ENCODE peak calls at places on chromosomes 13 and 19, in five cellular contexts. Z, R, C, P and B are unnamed samples.

GRCh38 chr13:99217461-99218101 is 16.9 kb downstream of the UBAC2 start:
- DNase-seq in R (no peak), Z (no peak), P (no peak), C (no peak), B (no peak)

GRCh38 chr19:34960103-34960805 is 3.8 kb downstream of the ZNF792 start:
- DNase-seq in Z (no peak), C (no peak), P (no peak), R (no peak), B (no peak)

GRCh38 chr19:54317108-54317964 is 4.4 kb upstream of the LILRA5 start:
- DNase-seq in C (no peak), R (no peak), Z (no peak), P (no peak), B (no peak)

GRCh38 chr19:31118292-31118925 is 230.8 kb downstream of the TSHZ3 start:
- DNase-seq in R (no peak), C (no peak), P (no peak), Z (no peak), B (no peak)

GRCh38 chr13:63161219-63161618 is 1745.6 kb upstream of the PCDH20 start:
- DNase-seq in Z (no peak), C (no peak), R (no peak), P (no peak), B (no peak)

GRCh38 chr13:45773236-45773635 is 71.1 kb downstream of the CBY2 start:
- DNase-seq in P (no peak), R (no peak), C (no peak), Z (no peak), B (no peak)

GRCh38 chr13:65597839-65598818 is 1632.0 kb downstream of the PCDH9 start:
- DNase-seq in P (no peak), R (no peak), Z (no peak), C (no peak), B (no peak)

GRCh38 chr13:19587635-19588300 is 26.4 kb upstream of the TPTE2 start:
- DNase-seq in P (no peak), Z (no peak), R (peak; percentile 70), C (no peak), B (peak; percentile 13)

GRCh38 chr13:110341445-110342247 is 34.6 kb downstream of the COL4A2 start:
- DNase-seq in R (no peak), Z (no peak), C (no peak), P (no peak), B (no peak)

GRCh38 chr19:45103625-45104319 is 10.8 kb downstream of the PPP1R37 start:
- DNase-seq in Z (no peak), P (no peak), R (peak; percentile 73), C (no peak), B (no peak)

DNA sequence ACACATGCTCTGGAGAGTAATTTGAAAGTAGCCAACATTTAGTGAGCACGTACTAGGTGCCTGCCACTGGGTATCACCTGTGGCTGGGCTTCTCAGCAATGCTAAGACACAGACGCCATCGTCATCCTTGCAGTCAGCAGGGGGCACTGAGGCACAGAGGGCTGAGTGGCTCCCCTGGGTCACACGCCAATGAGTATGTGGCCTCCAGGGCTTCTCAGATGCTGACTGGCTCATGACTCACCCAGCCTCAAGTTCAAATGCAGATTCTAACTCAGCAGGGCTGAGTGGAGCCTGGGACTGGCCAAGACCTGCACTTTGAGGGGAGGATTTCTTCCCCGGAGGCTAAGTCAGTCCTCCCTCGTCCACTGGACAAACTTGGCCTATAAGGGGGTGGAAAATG is 115.1 kb upstream of the CACNA1A start:
- DNase-seq in P (peak; percentile 80), C (peak; percentile 89), R (no peak), Z (no peak), B (no peak)
- TF ChIP-seq SUZ12 in P (no peak), C (no peak), R (no peak), Z (no peak), B (no peak)

DNA sequence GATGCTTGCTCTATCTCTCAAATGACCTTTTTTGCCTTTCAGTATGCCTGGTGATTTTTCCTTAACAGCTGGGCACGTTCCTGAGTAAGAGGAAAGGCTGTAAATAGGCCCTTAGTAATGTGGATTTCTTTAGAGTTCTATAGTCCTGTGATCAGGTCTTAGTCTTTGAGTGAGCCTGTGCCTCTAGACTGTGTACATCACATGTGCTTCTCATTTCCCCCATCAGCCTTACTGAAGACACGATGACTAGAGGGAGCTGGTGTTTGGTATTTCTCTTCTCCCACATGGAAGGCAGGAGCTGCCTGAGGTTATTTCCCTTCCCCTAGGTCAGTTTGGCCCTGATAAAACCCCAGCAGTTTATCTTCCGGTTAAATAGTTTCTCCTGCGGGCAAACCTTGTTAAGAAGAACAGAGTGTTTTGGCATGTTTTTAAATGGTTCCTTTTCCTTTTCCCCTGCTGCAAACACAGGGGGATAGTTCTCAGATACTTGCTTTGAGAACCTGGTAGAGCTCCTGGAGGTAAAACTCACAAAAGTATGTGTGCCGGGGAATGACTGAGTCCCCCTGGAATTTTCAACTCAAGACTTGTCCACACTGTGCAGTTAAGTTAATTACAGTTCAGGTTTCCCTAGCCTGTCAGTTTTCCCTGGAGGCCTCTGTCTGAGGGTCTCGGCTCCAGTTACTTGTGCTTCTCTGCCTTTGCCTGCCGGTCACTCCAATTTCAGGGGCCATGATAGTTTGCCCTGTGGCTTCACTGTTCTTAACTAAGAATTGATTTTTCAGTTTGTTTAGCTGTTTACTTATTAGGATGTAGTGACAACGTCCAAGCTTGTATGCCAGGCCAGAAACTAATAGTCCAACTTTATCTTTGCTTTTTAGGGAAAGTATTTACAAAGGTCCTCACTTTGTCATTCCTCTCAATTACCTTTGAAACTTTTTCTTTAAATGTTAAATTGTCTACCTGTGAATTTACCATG is 94.4 kb downstream of the URI1 start:
- DNase-seq in P (no peak), Z (no peak), R (no peak), C (no peak), B (no peak)
- TF ChIP-seq SUZ12 in P (no peak), Z (no peak), R (no peak), C (no peak), B (no peak)

DNA sequence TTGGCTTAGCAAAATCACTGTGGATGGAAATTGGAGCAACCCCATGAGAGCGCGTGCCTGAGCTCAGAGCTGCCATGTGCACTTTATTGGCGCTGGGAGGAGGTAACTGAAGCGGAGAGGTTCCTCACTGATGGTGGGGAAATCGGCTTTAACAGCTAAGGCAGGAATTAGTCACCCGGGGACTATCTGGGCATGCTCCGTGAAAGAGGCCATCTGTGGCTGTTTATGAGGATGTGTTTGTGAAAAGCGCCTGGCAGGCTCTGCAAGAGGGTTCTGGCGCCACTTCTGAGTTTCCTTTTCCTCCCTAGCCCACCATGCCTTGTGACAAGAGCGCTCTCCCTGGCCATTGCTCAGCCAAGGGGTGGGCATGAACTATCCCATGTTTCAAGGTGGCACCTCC is 815.6 kb downstream of the UQCRFS1 start:
- DNase-seq in P (no peak), R (no peak), C (no peak), Z (no peak), B (no peak)
- TF ChIP-seq SUZ12 in P (no peak), R (no peak), C (no peak), Z (no peak), B (no peak)

GRCh38 chr19:11534538-11534937 is 4.1 kb upstream of the CNN1 start:
- DNase-seq in Z (no peak), P (no peak), R (no peak), C (no peak), B (no peak)

GRCh38 chr19:11528551-11529341 is at the start of gene ECSIT:
- DNase-seq in R (peak; percentile 98), P (peak; percentile 93), Z (peak; percentile 90), C (peak; percentile 96), B (peak; percentile 94)

GRCh38 chr19:11535792-11536595 is 2.7 kb upstream of the CNN1 start:
- DNase-seq in C (peak; percentile 81), Z (no peak), R (peak; percentile 68), P (peak; percentile 71), B (peak; percentile 96)

DNA sequence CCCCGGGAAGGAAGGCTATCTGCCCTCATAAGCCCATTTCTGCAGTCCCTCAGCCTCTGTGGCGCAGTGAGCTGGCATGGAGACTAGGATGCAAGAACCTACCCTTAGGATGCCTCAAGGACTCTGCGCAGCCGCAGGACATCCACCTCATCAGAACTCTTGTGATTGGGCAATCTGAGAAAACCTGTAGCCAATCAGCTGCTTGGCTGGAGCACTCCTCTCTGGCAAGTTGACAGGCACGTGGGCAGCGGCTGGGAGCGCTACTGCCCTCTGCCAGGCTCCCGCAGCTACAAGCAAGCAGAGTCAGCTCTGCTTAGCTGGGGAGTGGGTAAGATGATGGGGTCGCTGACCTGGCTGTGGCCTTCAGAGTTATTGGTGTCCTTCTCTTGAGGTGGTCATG is 1.5 kb upstream of the ECSIT start:
- DNase-seq in Z (no peak), R (peak; percentile 95), C (peak; percentile 72), P (peak; percentile 82), B (peak; percentile 37)
- TF ChIP-seq SUZ12 in Z (no peak), R (no peak), C (no peak), P (no peak), B (no peak)

GRCh38 chr19:46787331-46788100 is 878 bp downstream of the SLC1A5 start:
- DNase-seq in C (no peak), Z (no peak), P (no peak), R (peak; percentile 54), B (peak; percentile 46)

GRCh38 chr19:46788101-46788967 is at the start of gene SLC1A5:
- DNase-seq in C (peak; percentile 93), P (peak; percentile 95), Z (peak; percentile 86), R (peak; percentile 92), B (peak; percentile 99)

GRCh38 chr19:46788968-46789338 is 559 bp upstream of the SLC1A5 start:
- DNase-seq in C (no peak), Z (no peak), R (no peak), P (no peak), B (no peak)

GRCh38 chr19:46789371-46789770 is 977 bp upstream of the SLC1A5 start:
- DNase-seq in R (no peak), C (no peak), P (no peak), Z (no peak), B (no peak)

GRCh38 chr19:46791944-46792343 is 3.5 kb upstream of the SLC1A5 start:
- DNase-seq in C (no peak), P (no peak), Z (no peak), R (no peak), B (no peak)
- TF ChIP-seq SUZ12 in C (no peak), P (no peak), Z (no peak), R (no peak), B (no peak)

GRCh38 chr19:20660473-20660872 is 898 bp downstream of the ZNF626 start:
- DNase-seq in C (no peak), Z (no peak), R (no peak), P (no peak), B (no peak)

GRCh38 chr19:20667281-20667680 is 5.9 kb upstream of the ZNF626 start:
- DNase-seq in R (no peak), C (no peak), P (no peak), Z (no peak), B (no peak)

GRCh38 chr19:20661150-20661819 is at the start of gene ZNF626:
- DNase-seq in P (peak; percentile 91), R (peak; percentile 93), C (peak; percentile 97), Z (no peak), B (no peak)

GRCh38 chr19:20664917-20665781 is 3.8 kb upstream of the ZNF626 start:
- DNase-seq in P (no peak), Z (no peak), R (peak; percentile 22), C (peak; percentile 27), B (no peak)

DNA sequence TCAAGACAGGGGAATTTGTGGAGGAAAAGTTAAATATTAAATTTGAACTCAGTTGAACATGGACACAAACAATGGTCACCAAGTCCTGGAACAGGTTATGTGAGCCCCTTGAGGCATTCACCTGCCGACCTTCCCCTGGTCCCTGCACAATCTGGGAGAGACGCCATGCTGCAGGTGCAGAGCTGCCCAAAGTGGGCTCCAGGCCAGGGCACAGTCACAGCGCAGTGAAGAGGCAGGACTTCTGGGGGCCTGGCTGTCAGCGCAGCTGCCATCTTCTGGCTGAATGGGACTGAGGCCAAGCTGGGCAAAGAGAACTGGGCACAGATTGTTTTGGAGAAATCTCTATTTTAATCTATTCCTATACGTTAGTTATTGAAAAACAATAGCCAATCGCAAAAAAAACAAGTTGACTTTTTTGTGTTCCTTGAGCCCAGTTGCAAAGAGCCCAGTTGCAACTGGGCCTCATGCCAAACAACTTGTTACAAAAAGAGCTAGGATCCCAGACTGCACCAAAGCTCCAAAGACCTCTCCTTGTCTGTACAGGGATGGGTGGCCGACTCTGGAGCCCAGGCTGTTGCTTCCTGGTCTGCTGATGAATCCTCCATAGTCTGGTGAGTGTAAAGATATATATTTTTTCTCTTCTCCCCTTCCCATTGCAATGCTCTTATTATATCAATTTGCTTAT is 1.2 kb upstream of the ZNF626 start:
- DNase-seq in Z (no peak), R (no peak), P (no peak), C (no peak), B (no peak)
- TF ChIP-seq SUZ12 in Z (no peak), R (no peak), P (no peak), C (no peak), B (no peak)